ENCODE peak calls at places on chromosomes 4 and X, in four cellular contexts. W, D, B and S are unnamed samples.

GRCh38 chr4:146134761-146135160 is 40.8 kb upstream of the LSM6 start:
- DNase-seq in D (no peak), B (no peak), W (peak; percentile 33), S (no peak)

GRCh38 chrX:9566150-9566621 is 101.3 kb downstream of the TBL1X start:
- DNase-seq in D (no peak), B (peak; percentile 69), W (peak; percentile 76), S (no peak)

GRCh38 chr4:7897811-7898210 is 41.9 kb downstream of the AFAP1 start:
- DNase-seq in W (no peak), D (no peak), B (no peak), S (no peak)

GRCh38 chr4:635851-636627 is 10.7 kb downstream of the PDE6B start:
- DNase-seq in B (no peak), D (no peak), W (no peak), S (no peak)

GRCh38 chr4:144591401-144591800 is 54.6 kb upstream of the HHIP start:
- DNase-seq in D (no peak), W (peak; percentile 86), B (no peak), S (peak; percentile 70)

GRCh38 chr4:21450331-21450730 is 498.2 kb downstream of the KCNIP4 start:
- DNase-seq in W (no peak), B (no peak), D (no peak), S (no peak)

GRCh38 chr4:150244600-150244999 is 166.4 kb downstream of the DCLK2 start:
- DNase-seq in D (no peak), W (no peak), B (no peak), S (no peak)

GRCh38 chrX:53494427-53494826 is 60.3 kb upstream of the HSD17B10 start:
- DNase-seq in D (no peak), W (no peak), B (no peak), S (no peak)

GRCh38 chr4:123846627-123847026 is 450.0 kb downstream of the SPRY1 start:
- DNase-seq in W (no peak), D (no peak), B (no peak), S (no peak)

GRCh38 chr4:71607780-71608673 is 175.9 kb downstream of the GC start:
- DNase-seq in D (no peak), B (no peak), W (no peak), S (no peak)

GRCh38 chr4:4659871-4660651 is 118.2 kb upstream of the STX18 start:
- DNase-seq in D (no peak), W (peak; percentile 69), B (no peak), S (no peak)

GRCh38 chr4:82891728-82892466 is 944 bp upstream of the SEC31A start:
- DNase-seq in D (no peak), B (no peak), W (no peak), S (no peak)

GRCh38 chr4:147054241-147054902 is 108.7 kb upstream of the TTC29 start:
- DNase-seq in B (no peak), W (no peak), D (no peak), S (no peak)

GRCh38 chrX:153761863-153762262 is 2.2 kb upstream of the PLXNB3 start:
- DNase-seq in D (no peak), B (no peak), W (no peak), S (peak; percentile 27)

GRCh38 chr4:88841635-88842034 is 144.0 kb upstream of the NAP1L5 start:
- DNase-seq in B (no peak), W (no peak), D (no peak), S (no peak)

GRCh38 chrX:47245156-47245555 is 12.3 kb downstream of the USP11 start:
- DNase-seq in W (no peak), D (no peak), B (no peak), S (peak; percentile 80)

GRCh38 chr4:124318292-124318691 is 394.2 kb downstream of the ANKRD50 start:
- DNase-seq in W (no peak), D (no peak), B (no peak), S (no peak)

GRCh38 chr4:176635372-176636261 is 157.1 kb downstream of the VEGFC start:
- DNase-seq in W (peak; percentile 68), D (no peak), B (no peak), S (no peak)

GRCh38 chr4:38109370-38109769 is 149.2 kb downstream of the PTTG2 start:
- DNase-seq in W (no peak), B (no peak), D (no peak), S (no peak)

GRCh38 chr4:89952458-89952857 is 57.8 kb downstream of the MMRN1 start:
- DNase-seq in D (no peak), W (no peak), B (no peak), S (no peak)

GRCh38 chr4:89954906-89955305 is 60.3 kb downstream of the MMRN1 start:
- DNase-seq in D (no peak), B (no peak), W (no peak), S (no peak)

GRCh38 chr4:89949782-89950387 is 55.2 kb downstream of the MMRN1 start:
- DNase-seq in W (no peak), B (no peak), D (no peak), S (no peak)
- TF ChIP-seq CTCF in W (no peak), B (no peak), D (peak; percentile 9), S (peak; percentile 36)

DNA sequence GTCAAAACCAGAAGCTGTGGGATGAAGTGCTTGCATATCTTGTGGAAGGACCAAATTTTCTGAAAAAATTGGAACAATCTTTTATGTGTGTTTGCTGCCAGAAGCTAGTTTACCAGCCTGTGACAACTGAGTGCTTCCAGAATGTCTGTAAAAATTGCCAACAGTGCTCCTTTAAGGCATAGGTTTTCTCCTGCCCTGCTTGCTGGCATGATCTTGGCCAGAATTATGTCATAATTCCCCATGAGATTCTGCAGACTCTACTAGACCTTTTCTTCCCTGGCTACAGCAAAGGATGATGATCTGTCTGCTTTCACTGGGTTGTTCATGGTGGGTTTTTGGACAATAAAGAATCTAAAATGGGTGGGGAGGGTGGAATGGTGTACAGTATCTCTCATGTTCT is 196.3 kb upstream of the ZCCHC13 start:
- DNase-seq in B (no peak), W (no peak), D (no peak), S (no peak)
- H3K9me3 ChIP-seq in B (peaks cover 8% of the 10 kb centered on the region), W (no peaks in the 10 kb centered on the region), D (peaks cover 8% of the 10 kb centered on the region), S (no peaks in the 10 kb centered on the region)

DNA sequence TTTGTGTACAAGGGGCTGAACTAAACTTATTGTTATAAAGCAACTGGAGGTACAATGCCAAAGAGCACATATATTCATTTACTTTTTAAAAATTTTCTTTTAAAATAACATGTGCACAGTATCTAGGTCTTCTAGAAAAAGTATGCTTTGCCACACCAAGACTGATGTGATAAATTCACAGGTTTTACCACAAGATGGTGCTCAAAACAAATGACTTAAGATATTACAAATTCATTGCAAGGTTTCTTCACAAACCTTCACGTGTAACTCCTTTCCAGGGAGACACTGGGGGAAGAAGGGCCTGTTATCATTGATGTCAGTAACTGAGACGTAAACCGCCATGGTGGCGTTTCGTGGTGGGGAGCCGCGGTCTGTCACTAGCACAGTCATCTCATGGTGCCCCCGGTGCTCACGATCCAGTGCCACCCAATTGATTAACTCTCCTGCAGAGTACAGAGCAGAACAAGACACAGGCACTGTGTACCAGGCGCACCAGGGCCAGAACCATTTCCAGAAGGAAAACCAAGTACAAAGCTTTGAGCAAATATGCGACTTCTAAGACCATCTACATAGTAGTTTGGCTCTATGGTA is 162.2 kb downstream of the DCHS2 start:
- DNase-seq in D (no peak), W (no peak), B (no peak), S (no peak)
- TF ChIP-seq CTCF in D (peak; percentile 26), W (no peak), B (no peak), S (peak; percentile 27)

GRCh38 chr4:120327276-120327675 is 260.6 kb upstream of the MAD2L1 start:
- DNase-seq in B (no peak), D (no peak), W (no peak), S (no peak)
- H3K9me3 ChIP-seq in B (no peaks in the 10 kb centered on the region), D (no peaks in the 10 kb centered on the region), W (no peaks in the 10 kb centered on the region), S (no peaks in the 10 kb centered on the region)

GRCh38 chr4:183099537-183100297 is 660 bp downstream of the WWC2 start:
- DNase-seq in B (peak; percentile 30), W (peak; percentile 38), D (no peak), S (peak; percentile 74)
- TF ChIP-seq CTCF in B (no peak), W (peak; percentile 17), D (no peak), S (peak; percentile 61)

DNA sequence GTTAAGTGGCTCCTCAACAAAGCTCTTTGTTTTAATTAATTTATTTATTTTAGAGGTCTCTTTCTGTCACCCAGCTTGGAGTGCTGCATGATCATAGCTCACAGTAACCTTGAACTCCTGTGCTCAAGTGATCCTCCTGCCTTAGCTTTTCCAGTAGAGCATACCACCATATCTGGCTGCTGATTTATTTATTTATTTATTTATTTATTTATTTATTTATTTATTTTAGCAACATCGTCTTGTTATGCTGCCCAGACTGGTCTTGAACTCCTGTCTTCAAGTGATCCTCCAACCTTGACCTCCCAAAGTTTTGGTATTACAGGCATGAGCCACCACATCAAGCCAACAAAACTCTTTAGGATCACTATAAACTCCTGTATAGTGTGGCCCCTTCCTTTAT is 15.8 kb upstream of the KLF8 start:
- DNase-seq in B (no peak), D (no peak), W (no peak), S (no peak)
- H3K9me3 ChIP-seq in B (no peaks in the 10 kb centered on the region), D (no peaks in the 10 kb centered on the region), W (no peaks in the 10 kb centered on the region), S (no peaks in the 10 kb centered on the region)